ENCODE peak calls at places on chromosomes 11 and 22, in seven cellular contexts. L is CD4-positive, alpha-beta T cell; I is NCI-H1436; N is Panc1; G is AG09319; F is AG10803; E is AML-193. M is an unnamed sample.

GRCh38 chr22:46942816-46943783 is 180.7 kb downstream of the TBC1D22A start:
- DNase-seq in I (no peak), L (no peak), G (no peak), E (no peak), N (no peak), F (no peak), M (no peak)

GRCh38 chr11:27913650-27914049 is 194.3 kb downstream of the KIF18A start:
- DNase-seq in I (no peak), G (no peak), F (no peak), L (no peak), N (no peak), E (no peak), M (no peak)

GRCh38 chr22:47233316-47234243 is 471.1 kb downstream of the TBC1D22A start:
- DNase-seq in G (no peak), F (no peak), N (no peak), L (no peak), E (no peak), I (no peak), M (no peak)

GRCh38 chr11:70790671-70791300 is 392.5 kb downstream of the CTTN start:
- DNase-seq in N (no peak), F (no peak), G (no peak), L (no peak), E (no peak), I (no peak), M (no peak)

GRCh38 chr22:50583294-50583865 is 731 bp upstream of the CHKB start:
- DNase-seq in G (no peak), N (no peak), I (no peak), E (peak), F (no peak), L (no peak), M (no peak)

GRCh38 chr22:47285981-47286380 is 523.5 kb downstream of the TBC1D22A start:
- DNase-seq in I (no peak), L (no peak), G (no peak), E (no peak), F (no peak), N (no peak), M (no peak)

GRCh38 chr11:353315-353857 is 15.9 kb upstream of the B4GALNT4 start:
- DNase-seq in F (peak), E (no peak), I (no peak), G (peak), L (no peak), N (no peak), M (no peak)

GRCh38 chr11:3213659-3214419 is 4.8 kb downstream of the MRGPRG start:
- DNase-seq in I (no peak), G (no peak), L (no peak), E (no peak), F (no peak), N (no peak), M (no peak)

GRCh38 chr11:12497431-12497830 is 120.1 kb downstream of the PARVA start:
- DNase-seq in E (no peak), L (no peak), I (no peak), G (no peak), F (no peak), N (no peak), M (no peak)

GRCh38 chr11:46860218-46860617 is 14.1 kb upstream of the CKAP5 start:
- DNase-seq in F (no peak), N (no peak), G (no peak), I (no peak), L (no peak), E (no peak), M (no peak)

GRCh38 chr22:46464296-46464695 is 73.1 kb downstream of the CELSR1 start:
- DNase-seq in I (no peak), L (no peak), N (no peak), F (no peak), G (no peak), E (no peak), M (no peak)

GRCh38 chr22:40007826-40008710 is 13.3 kb downstream of the FAM83F start:
- DNase-seq in L (no peak), G (no peak), I (no peak), F (no peak), N (no peak), E (peak), M (no peak)

GRCh38 chr22:46969961-46970360 is 207.5 kb downstream of the TBC1D22A start:
- DNase-seq in G (no peak), N (no peak), E (no peak), L (no peak), I (no peak), F (no peak), M (no peak)

GRCh38 chr11:70471254-70471653 is 72.9 kb downstream of the CTTN start:
- DNase-seq in L (no peak), N (no peak), G (no peak), I (no peak), F (no peak), E (peak), M (peak)

GRCh38 chr11:102615077-102615893 is 9.8 kb downstream of the MMP20 start:
- DNase-seq in E (no peak), I (no peak), L (no peak), F (peak), N (no peak), G (no peak), M (no peak)

GRCh38 chr11:1562469-1563148 is 9.5 kb downstream of the DUSP8 start:
- DNase-seq in G (no peak), I (no peak), F (no peak), L (no peak), N (no peak), E (no peak), M (no peak)

GRCh38 chr11:45041556-45041955 is 90.9 kb upstream of the TP53I11 start:
- DNase-seq in N (no peak), L (no peak), I (peak), G (no peak), E (no peak), F (no peak), M (no peak)

GRCh38 chr11:79081441-79082124 is 359.2 kb downstream of the TENM4 start:
- DNase-seq in I (no peak), G (no peak), N (no peak), E (no peak), L (no peak), F (peak), M (no peak)

GRCh38 chr11:86119062-86119461 is 50.2 kb upstream of the PICALM start:
- DNase-seq in F (peak), G (peak), I (no peak), L (no peak), E (no peak), N (no peak), M (no peak)

GRCh38 chr11:32173435-32173834 is 82.6 kb downstream of the RCN1 start:
- DNase-seq in G (peak), F (peak), N (no peak), E (no peak), L (no peak), I (peak), M (no peak)

GRCh38 chr11:1479006-1479677 is 7.4 kb downstream of the MOB2 start:
- DNase-seq in G (no peak), F (no peak), L (no peak), I (no peak), N (no peak), E (no peak), M (no peak)

GRCh38 chr22:46574438-46574992 is 37.1 kb upstream of the CELSR1 start:
- DNase-seq in N (no peak), E (no peak), I (no peak), G (no peak), F (no peak), L (no peak), M (no peak)

GRCh38 chr11:119509969-119510401 is 87.0 kb upstream of the THY1 start:
- DNase-seq in E (no peak), N (no peak), G (peak), I (peak), F (peak), L (no peak), M (peak)

GRCh38 chr11:120255519-120255866 is 15.6 kb downstream of the POU2F3 start:
- DNase-seq in F (no peak), L (no peak), E (no peak), G (no peak), N (no peak), I (no peak), M (no peak)

GRCh38 chr11:135075740-135076139 is 663.7 kb upstream of the B3GAT1 start:
- DNase-seq in F (peak), G (no peak), L (peak), I (no peak), E (no peak), N (no peak), M (no peak)

GRCh38 chr22:36471341-36471821 is 10.1 kb downstream of the TXN2 start:
- DNase-seq in G (no peak), F (peak), L (no peak), I (no peak), E (no peak), N (no peak), M (no peak)

GRCh38 chr11:24344222-24344621 is 152.6 kb upstream of the LUZP2 start:
- DNase-seq in I (no peak), N (no peak), F (no peak), L (no peak), E (no peak), G (no peak), M (no peak)

GRCh38 chr11:133157180-133157579 is 375.1 kb downstream of the OPCML start:
- DNase-seq in I (no peak), N (no peak), G (no peak), F (no peak), L (no peak), E (no peak), M (no peak)

GRCh38 chr22:42343551-42344081 is 73.2 kb upstream of the TCF20 start:
- DNase-seq in L (peak), F (no peak), I (peak), G (no peak), N (no peak), E (no peak), M (peak)

GRCh38 chr22:30021881-30022619 is 58.2 kb upstream of the HORMAD2 start:
- DNase-seq in G (no peak), N (no peak), L (no peak), F (no peak), E (no peak), I (no peak), M (no peak)

GRCh38 chr11:63829823-63830489 is 9.0 kb upstream of the MARK2 start:
- DNase-seq in F (no peak), I (peak), G (no peak), E (no peak), L (no peak), N (no peak), M (no peak)

GRCh38 chr11:65362320-65362931 is 7.9 kb downstream of the TIGD3 start:
- DNase-seq in I (no peak), E (peak), L (no peak), N (no peak), F (no peak), G (no peak), M (no peak)

GRCh38 chr11:64848214-64848778 is 3.8 kb upstream of the CDC42BPG start:
- DNase-seq in F (no peak), L (no peak), E (no peak), I (no peak), G (no peak), N (no peak), M (no peak)

GRCh38 chr22:36239150-36239400 is 252 bp downstream of the APOL2 start:
- DNase-seq in E (no peak), I (no peak), G (no peak), N (no peak), F (no peak), L (no peak), M (no peak)

M was measured in GM18507.